ENCODE peak calls at places on chromosomes 13 and 19, in six cellular contexts. D, P, L, E, H and U are unnamed samples.

GRCh38 chr19:34644991-34645461 is 31.9 kb downstream of the SCGB2B2 start:
- DNase-seq in H (no peak), P (no peak), L (no peak), E (no peak), D (no peak), U (no peak)

GRCh38 chr13:64446372-64446771 is 2783.8 kb downstream of the PCDH9 start:
- DNase-seq in L (no peak), H (no peak), E (no peak), D (no peak), P (no peak), U (peak; percentile 9)

GRCh38 chr13:49530452-49530851 is 34.7 kb downstream of the PHF11 start:
- DNase-seq in P (no peak), D (no peak), H (no peak), E (no peak), L (no peak), U (no peak)

GRCh38 chr19:5156231-5156986 is 184.2 kb downstream of the PTPRS start:
- DNase-seq in L (no peak), P (no peak), H (no peak), E (no peak), D (no peak), U (no peak)

GRCh38 chr13:79492313-79492798 is 11.4 kb downstream of the NDFIP2 start:
- DNase-seq in H (peak; percentile 53), D (no peak), E (no peak), P (no peak), L (peak; percentile 28), U (no peak)

GRCh38 chr19:41575998-41576397 is at the start of gene CEACAM21:
- DNase-seq in P (no peak), E (no peak), D (peak; percentile 52), L (no peak), H (peak; percentile 89), U (no peak)

GRCh38 chr19:43784981-43785808 is 4.4 kb upstream of the KCNN4 start:
- DNase-seq in L (peak; percentile 81), E (no peak), H (peak; percentile 84), P (peak; percentile 32), D (no peak), U (peak; percentile 75)

GRCh38 chr13:51006067-51006800 is 96.6 kb downstream of the RNASEH2B start:
- DNase-seq in H (no peak), D (no peak), E (peak; percentile 12), L (peak; percentile 75), P (peak; percentile 63), U (peak; percentile 25)

GRCh38 chr13:27259831-27260230 is 8.5 kb downstream of the RPL21 start:
- DNase-seq in L (no peak), P (no peak), H (peak; percentile 25), E (no peak), D (no peak), U (no peak)

GRCh38 chr13:74450976-74451375 is 316.8 kb upstream of the KLF12 start:
- DNase-seq in P (no peak), E (no peak), H (no peak), D (no peak), L (peak; percentile 33), U (no peak)

GRCh38 chr19:8699908-8700307 is 1.3 kb upstream of the ACTL9 start:
- DNase-seq in E (no peak), H (no peak), D (no peak), L (no peak), P (no peak), U (no peak)

GRCh38 chr19:19278315-19278714 is 5.2 kb upstream of the TM6SF2 start:
- DNase-seq in H (no peak), D (no peak), P (no peak), E (no peak), L (no peak), U (no peak)

GRCh38 chr19:32404939-32405430 is 585 bp upstream of the DPY19L3 start:
- DNase-seq in P (peak; percentile 66), H (no peak), D (peak; percentile 71), E (no peak), L (peak; percentile 35), U (peak; percentile 41)

GRCh38 chr19:58047672-58048071 is 11.4 kb upstream of the ZNF135 start:
- DNase-seq in H (no peak), L (no peak), D (no peak), P (no peak), E (no peak), U (no peak)

GRCh38 chr19:11164879-11165406 is 9.4 kb upstream of the SPC24 start:
- DNase-seq in D (peak; percentile 89), P (peak; percentile 92), E (no peak), H (no peak), L (peak; percentile 92), U (peak; percentile 97)

GRCh38 chr19:29381353-29382203 is 144.2 kb upstream of the VSTM2B start:
- DNase-seq in E (no peak), H (no peak), L (no peak), P (no peak), D (no peak), U (no peak)

GRCh38 chr13:108463365-108463764 is 166.0 kb upstream of the MYO16 start:
- DNase-seq in L (peak; percentile 91), H (peak; percentile 27), E (no peak), P (no peak), D (no peak), U (peak; percentile 94)

GRCh38 chr19:49327878-49328544 is 3.0 kb upstream of the SLC6A16 start:
- DNase-seq in H (peak; percentile 71), D (no peak), P (no peak), L (peak; percentile 31), E (no peak), U (peak; percentile 33)
- H3K4me3 ChIP-seq in H (no peak overlapping the region), D (no peak overlapping the region), P (no peak overlapping the region), L (no peak overlapping the region), E (no peak overlapping the region), U (no peak overlapping the region)

GRCh38 chr13:28434934-28435333 is 60.0 kb downstream of the FLT1 start:
- DNase-seq in D (no peak), E (no peak), P (no peak), H (no peak), L (no peak), U (no peak)

GRCh38 chr13:28425796-28426195 is 69.1 kb downstream of the FLT1 start:
- DNase-seq in L (no peak), P (no peak), H (no peak), E (no peak), D (no peak), U (no peak)

GRCh38 chr13:28429685-28430290 is 65.1 kb downstream of the FLT1 start:
- DNase-seq in P (no peak), H (peak; percentile 8), D (no peak), L (no peak), E (no peak), U (peak; percentile 62)

DNA sequence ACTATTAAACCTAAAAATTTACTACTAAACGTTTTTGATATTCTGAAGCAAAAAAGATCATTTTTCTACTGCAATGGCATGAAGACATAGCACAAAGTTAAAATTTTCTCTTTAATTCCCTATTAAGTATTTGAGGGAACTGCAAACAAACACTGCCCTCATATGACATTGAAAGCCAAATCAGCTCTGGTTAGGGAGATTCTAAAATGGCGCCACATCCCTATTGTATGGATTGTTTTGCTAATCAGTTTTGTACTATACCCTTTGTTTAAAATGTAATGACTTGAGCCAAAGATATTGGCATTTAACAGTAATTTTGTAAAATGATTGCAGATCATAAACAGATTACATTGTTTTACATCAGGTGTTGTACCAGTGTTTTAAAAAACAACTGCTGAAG is 65.8 kb downstream of the FLT1 start:
- DNase-seq in L (no peak), H (no peak), D (no peak), E (no peak), P (no peak), U (no peak)
- H3K4me3 ChIP-seq in L (no peak overlapping the region), H (no peak overlapping the region), D (no peak overlapping the region), E (no peak overlapping the region), P (no peak overlapping the region), U (no peak overlapping the region)

GRCh38 chr19:55387736-55388497 is 2.2 kb downstream of the RPL28 start:
- DNase-seq in H (no peak), L (no peak), E (no peak), P (no peak), D (no peak), U (no peak)
- H3K4me3 ChIP-seq in H (peak overlapping the region; percentile 90), L (peak overlapping the region; percentile 99), E (peak overlapping the region; percentile 99), P (peak overlapping the region; percentile 70), D (peak overlapping the region; percentile 85), U (peak overlapping the region; percentile 99)

GRCh38 chr19:17751103-17751911 is at the start of gene FCHO1:
- DNase-seq in D (peak; percentile 33), P (no peak), L (no peak), E (no peak), H (peak; percentile 95), U (no peak)

GRCh38 chr19:17747205-17748098 is 3.8 kb upstream of the FCHO1 start:
- DNase-seq in L (peak; percentile 88), D (peak; percentile 90), P (peak; percentile 86), E (peak; percentile 81), H (peak; percentile 97), U (peak; percentile 94)

GRCh38 chr19:17748884-17749638 is 2.2 kb upstream of the FCHO1 start:
- DNase-seq in E (no peak), P (no peak), D (no peak), L (no peak), H (no peak), U (no peak)

GRCh38 chr19:17751912-17752273 is 616 bp downstream of the FCHO1 start:
- DNase-seq in E (no peak), D (no peak), H (peak; percentile 28), L (no peak), P (no peak), U (no peak)

DNA sequence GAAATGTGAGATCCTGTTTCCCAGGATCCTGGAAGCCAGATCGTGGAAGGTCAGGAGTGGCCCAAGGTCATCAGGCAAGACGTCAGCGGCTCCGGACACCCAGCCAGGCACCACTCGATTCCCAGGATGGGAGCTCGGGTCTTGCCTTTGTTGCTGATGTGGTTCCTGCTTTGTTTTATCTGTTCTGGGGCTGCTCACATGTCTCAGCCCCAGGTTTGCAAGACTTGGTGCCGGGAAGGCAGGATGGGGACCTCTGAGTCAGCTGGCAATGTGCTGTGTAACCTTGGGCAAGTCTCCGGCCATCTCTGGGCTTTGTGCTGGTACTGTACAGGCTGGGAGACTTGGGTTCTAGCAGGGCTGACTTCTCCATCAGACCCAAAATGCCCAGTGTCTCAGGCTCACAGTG is 1.4 kb upstream of the FCHO1 start:
- DNase-seq in E (no peak), D (no peak), H (peak; percentile 44), P (no peak), L (peak; percentile 12), U (peak; percentile 29)
- H3K4me3 ChIP-seq in E (no peak overlapping the region), D (no peak overlapping the region), H (peak overlapping the region; percentile 88), P (no peak overlapping the region), L (no peak overlapping the region), U (no peak overlapping the region)